ENCODE peak calls at places on chromosomes 4 and X, in nine cellular contexts. One of them, this sample, is unnamed.

GRCh38 chr4:101067383-101067782 is 279.9 kb downstream of the PPP3CA start:
- DNase-seq in substantia nigra: no peak
- DNase-seq in activated CD4-positive, alpha-beta T cell treated with anti-CD3 and anti-CD28 coated beads for 24 hours: no peak
- DNase-seq in Daoy: no peak
- DNase-seq in ELR: no peak
- DNase-seq in hepatocyte: no peak
- DNase-seq in AG09309: no peak
- DNase-seq in stimulated activated CD4-positive, alpha-beta T cell treated with anti-CD3 and anti-CD28 coated beads, Interleukin-15, amount 100 ng/mL, for 48 hours: no peak
- DNase-seq in RKO: no peak
- DNase-seq in this sample: no peak

GRCh38 chrX:13956998-13957397 is 72.7 kb downstream of the GEMIN8 start:
- DNase-seq in substantia nigra: no peak
- DNase-seq in activated CD4-positive, alpha-beta T cell treated with anti-CD3 and anti-CD28 coated beads for 24 hours: no peak
- DNase-seq in Daoy: no peak
- DNase-seq in ELR: no peak
- DNase-seq in hepatocyte: no peak
- DNase-seq in AG09309: no peak
- DNase-seq in stimulated activated CD4-positive, alpha-beta T cell treated with anti-CD3 and anti-CD28 coated beads, Interleukin-15, amount 100 ng/mL, for 48 hours: no peak
- DNase-seq in RKO: no peak
- DNase-seq in this sample: no peak

GRCh38 chr4:65668201-65669007 is 1.9 kb downstream of the EPHA5 start:
- DNase-seq in substantia nigra: no peak
- DNase-seq in activated CD4-positive, alpha-beta T cell treated with anti-CD3 and anti-CD28 coated beads for 24 hours: no peak
- DNase-seq in Daoy: peak
- DNase-seq in ELR: peak
- DNase-seq in hepatocyte: peak
- DNase-seq in AG09309: no peak
- DNase-seq in stimulated activated CD4-positive, alpha-beta T cell treated with anti-CD3 and anti-CD28 coated beads, Interleukin-15, amount 100 ng/mL, for 48 hours: no peak
- DNase-seq in RKO: no peak
- DNase-seq in this sample: no peak

GRCh38 chrX:97743014-97743413 is 859.3 kb downstream of the RPA4 start:
- DNase-seq in substantia nigra: no peak
- DNase-seq in activated CD4-positive, alpha-beta T cell treated with anti-CD3 and anti-CD28 coated beads for 24 hours: peak
- DNase-seq in Daoy: no peak
- DNase-seq in ELR: peak
- DNase-seq in hepatocyte: no peak
- DNase-seq in AG09309: no peak
- DNase-seq in stimulated activated CD4-positive, alpha-beta T cell treated with anti-CD3 and anti-CD28 coated beads, Interleukin-15, amount 100 ng/mL, for 48 hours: no peak
- DNase-seq in RKO: no peak
- DNase-seq in this sample: no peak

GRCh38 chr4:154998773-154999172 is 209.7 kb upstream of the NPY2R start:
- DNase-seq in substantia nigra: no peak
- DNase-seq in activated CD4-positive, alpha-beta T cell treated with anti-CD3 and anti-CD28 coated beads for 24 hours: no peak
- DNase-seq in Daoy: no peak
- DNase-seq in ELR: no peak
- DNase-seq in hepatocyte: no peak
- DNase-seq in AG09309: no peak
- DNase-seq in stimulated activated CD4-positive, alpha-beta T cell treated with anti-CD3 and anti-CD28 coated beads, Interleukin-15, amount 100 ng/mL, for 48 hours: no peak
- DNase-seq in RKO: no peak
- DNase-seq in this sample: no peak

GRCh38 chr4:173492315-173492714 is 37.7 kb downstream of the HAND2 start:
- DNase-seq in substantia nigra: no peak
- DNase-seq in activated CD4-positive, alpha-beta T cell treated with anti-CD3 and anti-CD28 coated beads for 24 hours: no peak
- DNase-seq in Daoy: no peak
- DNase-seq in ELR: no peak
- DNase-seq in hepatocyte: no peak
- DNase-seq in AG09309: no peak
- DNase-seq in stimulated activated CD4-positive, alpha-beta T cell treated with anti-CD3 and anti-CD28 coated beads, Interleukin-15, amount 100 ng/mL, for 48 hours: no peak
- DNase-seq in RKO: no peak
- DNase-seq in this sample: no peak

GRCh38 chrX:20974326-20974725 is 399.9 kb upstream of the CNKSR2 start:
- DNase-seq in substantia nigra: no peak
- DNase-seq in activated CD4-positive, alpha-beta T cell treated with anti-CD3 and anti-CD28 coated beads for 24 hours: no peak
- DNase-seq in Daoy: no peak
- DNase-seq in ELR: peak
- DNase-seq in hepatocyte: no peak
- DNase-seq in AG09309: no peak
- DNase-seq in stimulated activated CD4-positive, alpha-beta T cell treated with anti-CD3 and anti-CD28 coated beads, Interleukin-15, amount 100 ng/mL, for 48 hours: no peak
- DNase-seq in RKO: peak
- DNase-seq in this sample: no peak

GRCh38 chr4:15986900-15987299 is 23.9 kb upstream of the FGFBP2 start:
- DNase-seq in substantia nigra: no peak
- DNase-seq in activated CD4-positive, alpha-beta T cell treated with anti-CD3 and anti-CD28 coated beads for 24 hours: no peak
- DNase-seq in Daoy: no peak
- DNase-seq in ELR: no peak
- DNase-seq in hepatocyte: no peak
- DNase-seq in AG09309: no peak
- DNase-seq in stimulated activated CD4-positive, alpha-beta T cell treated with anti-CD3 and anti-CD28 coated beads, Interleukin-15, amount 100 ng/mL, for 48 hours: no peak
- DNase-seq in RKO: no peak
- DNase-seq in this sample: no peak

GRCh38 chr4:78645853-78646757 is 94.5 kb downstream of the ANXA3 start:
- DNase-seq in substantia nigra: peak
- DNase-seq in activated CD4-positive, alpha-beta T cell treated with anti-CD3 and anti-CD28 coated beads for 24 hours: no peak
- DNase-seq in Daoy: peak
- DNase-seq in ELR: peak
- DNase-seq in hepatocyte: peak
- DNase-seq in AG09309: peak
- DNase-seq in stimulated activated CD4-positive, alpha-beta T cell treated with anti-CD3 and anti-CD28 coated beads, Interleukin-15, amount 100 ng/mL, for 48 hours: no peak
- DNase-seq in RKO: peak
- DNase-seq in this sample: peak

GRCh38 chr4:102474736-102475504 is 26.2 kb upstream of the NFKB1 start:
- DNase-seq in substantia nigra: no peak
- DNase-seq in activated CD4-positive, alpha-beta T cell treated with anti-CD3 and anti-CD28 coated beads for 24 hours: no peak
- DNase-seq in Daoy: no peak
- DNase-seq in ELR: peak
- DNase-seq in hepatocyte: no peak
- DNase-seq in AG09309: no peak
- DNase-seq in stimulated activated CD4-positive, alpha-beta T cell treated with anti-CD3 and anti-CD28 coated beads, Interleukin-15, amount 100 ng/mL, for 48 hours: no peak
- DNase-seq in RKO: no peak
- DNase-seq in this sample: no peak

GRCh38 chrX:118519411-118520205 is 24.0 kb downstream of the DOCK11 start:
- DNase-seq in substantia nigra: no peak
- DNase-seq in activated CD4-positive, alpha-beta T cell treated with anti-CD3 and anti-CD28 coated beads for 24 hours: no peak
- DNase-seq in Daoy: peak
- DNase-seq in ELR: peak
- DNase-seq in hepatocyte: no peak
- DNase-seq in AG09309: no peak
- DNase-seq in stimulated activated CD4-positive, alpha-beta T cell treated with anti-CD3 and anti-CD28 coated beads, Interleukin-15, amount 100 ng/mL, for 48 hours: no peak
- DNase-seq in RKO: no peak
- DNase-seq in this sample: no peak

GRCh38 chr4:138164218-138164617 is 77.9 kb downstream of the SLC7A11 start:
- DNase-seq in substantia nigra: no peak
- DNase-seq in activated CD4-positive, alpha-beta T cell treated with anti-CD3 and anti-CD28 coated beads for 24 hours: no peak
- DNase-seq in Daoy: no peak
- DNase-seq in ELR: no peak
- DNase-seq in hepatocyte: no peak
- DNase-seq in AG09309: no peak
- DNase-seq in stimulated activated CD4-positive, alpha-beta T cell treated with anti-CD3 and anti-CD28 coated beads, Interleukin-15, amount 100 ng/mL, for 48 hours: no peak
- DNase-seq in RKO: no peak
- DNase-seq in this sample: no peak

GRCh38 chr4:4590496-4590895 is 48.6 kb upstream of the STX18 start:
- DNase-seq in substantia nigra: no peak
- DNase-seq in activated CD4-positive, alpha-beta T cell treated with anti-CD3 and anti-CD28 coated beads for 24 hours: no peak
- DNase-seq in Daoy: peak
- DNase-seq in ELR: peak
- DNase-seq in hepatocyte: no peak
- DNase-seq in AG09309: no peak
- DNase-seq in stimulated activated CD4-positive, alpha-beta T cell treated with anti-CD3 and anti-CD28 coated beads, Interleukin-15, amount 100 ng/mL, for 48 hours: no peak
- DNase-seq in RKO: peak
- DNase-seq in this sample: no peak